ENCODE peak calls at places on chromosomes 5 and 9, in ten cellular contexts. One of them, this sample, is unnamed.

GRCh38 chr9:106726070-106726815 is 136.7 kb upstream of the ZNF462 start:
- DNase-seq in heart left ventricle: no peak
- DNase-seq in choroid plexus epithelial cell: peak; percentile 10
- DNase-seq in lower leg skin: no peak
- DNase-seq in endodermal cell: no peak
- DNase-seq in NCI-H2081: no peak
- DNase-seq in endothelial cell: no peak
- DNase-seq in H9: no peak
- DNase-seq in AG10803: no peak
- DNase-seq in activated CD4-positive, CD25-positive, alpha-beta regulatory T cell: no peak
- DNase-seq in this sample: no peak

GRCh38 chr9:109558718-109559151 is 60.6 kb upstream of the PTPN3 start:
- DNase-seq in endodermal cell: no peak
- DNase-seq in NCI-H2081: no peak
- DNase-seq in lower leg skin: no peak
- DNase-seq in AG10803: no peak
- DNase-seq in H9: no peak
- DNase-seq in activated CD4-positive, CD25-positive, alpha-beta regulatory T cell: no peak
- DNase-seq in heart left ventricle: no peak
- DNase-seq in choroid plexus epithelial cell: peak; percentile 17
- DNase-seq in endothelial cell: no peak
- DNase-seq in this sample: no peak

GRCh38 chr5:87141544-87141943 is 126.1 kb upstream of the RASA1 start:
- DNase-seq in endothelial cell: no peak
- DNase-seq in lower leg skin: no peak
- DNase-seq in endodermal cell: no peak
- DNase-seq in AG10803: no peak
- DNase-seq in activated CD4-positive, CD25-positive, alpha-beta regulatory T cell: no peak
- DNase-seq in heart left ventricle: no peak
- DNase-seq in choroid plexus epithelial cell: no peak
- DNase-seq in H9: no peak
- DNase-seq in NCI-H2081: no peak
- DNase-seq in this sample: no peak

GRCh38 chr5:14112998-14113652 is 30.0 kb upstream of the TRIO start:
- DNase-seq in heart left ventricle: no peak
- DNase-seq in choroid plexus epithelial cell: no peak
- DNase-seq in endodermal cell: no peak
- DNase-seq in H9: no peak
- DNase-seq in NCI-H2081: no peak
- DNase-seq in lower leg skin: no peak
- DNase-seq in endothelial cell: no peak
- DNase-seq in AG10803: no peak
- DNase-seq in activated CD4-positive, CD25-positive, alpha-beta regulatory T cell: no peak
- DNase-seq in this sample: no peak

GRCh38 chr9:78031271-78031825 is at the start of gene GNAQ:
- DNase-seq in choroid plexus epithelial cell: no peak
- DNase-seq in endothelial cell: peak; percentile 54
- DNase-seq in heart left ventricle: peak; percentile 72
- DNase-seq in lower leg skin: no peak
- DNase-seq in H9: no peak
- DNase-seq in endodermal cell: peak; percentile 81
- DNase-seq in NCI-H2081: no peak
- DNase-seq in AG10803: no peak
- DNase-seq in activated CD4-positive, CD25-positive, alpha-beta regulatory T cell: peak; percentile 7
- DNase-seq in this sample: no peak

GRCh38 chr9:6096821-6097220 is 81.4 kb upstream of the RANBP6 start:
- DNase-seq in heart left ventricle: no peak
- DNase-seq in activated CD4-positive, CD25-positive, alpha-beta regulatory T cell: no peak
- DNase-seq in choroid plexus epithelial cell: peak; percentile 62
- DNase-seq in endothelial cell: no peak
- DNase-seq in lower leg skin: no peak
- DNase-seq in AG10803: peak; percentile 76
- DNase-seq in H9: no peak
- DNase-seq in endodermal cell: no peak
- DNase-seq in NCI-H2081: no peak
- DNase-seq in this sample: no peak

GRCh38 chr9:127987103-127987614 is 6.4 kb upstream of the EEIG1 start:
- DNase-seq in AG10803: peak; percentile 39
- DNase-seq in H9: no peak
- DNase-seq in heart left ventricle: peak; percentile 79
- DNase-seq in NCI-H2081: no peak
- DNase-seq in endodermal cell: peak; percentile 38
- DNase-seq in lower leg skin: no peak
- DNase-seq in choroid plexus epithelial cell: no peak
- DNase-seq in activated CD4-positive, CD25-positive, alpha-beta regulatory T cell: no peak
- DNase-seq in endothelial cell: no peak
- DNase-seq in this sample: no peak

GRCh38 chr5:133754575-133755169 is 142.3 kb upstream of the FSTL4 start:
- DNase-seq in endodermal cell: peak; percentile 86
- DNase-seq in activated CD4-positive, CD25-positive, alpha-beta regulatory T cell: no peak
- DNase-seq in heart left ventricle: no peak
- DNase-seq in H9: peak; percentile 52
- DNase-seq in choroid plexus epithelial cell: peak; percentile 66
- DNase-seq in endothelial cell: peak; percentile 60
- DNase-seq in NCI-H2081: no peak
- DNase-seq in lower leg skin: no peak
- DNase-seq in AG10803: peak; percentile 21
- DNase-seq in this sample: peak; percentile 13

GRCh38 chr5:156778139-156778696 is 71.9 kb upstream of the PPP1R2B start:
- DNase-seq in NCI-H2081: no peak
- DNase-seq in lower leg skin: no peak
- DNase-seq in endothelial cell: no peak
- DNase-seq in AG10803: no peak
- DNase-seq in heart left ventricle: no peak
- DNase-seq in endodermal cell: no peak
- DNase-seq in activated CD4-positive, CD25-positive, alpha-beta regulatory T cell: no peak
- DNase-seq in H9: no peak
- DNase-seq in choroid plexus epithelial cell: no peak
- DNase-seq in this sample: no peak

GRCh38 chr5:142484821-142485387 is 160.1 kb upstream of the SPRY4 start:
- DNase-seq in endothelial cell: no peak
- DNase-seq in AG10803: peak; percentile 31
- DNase-seq in H9: no peak
- DNase-seq in choroid plexus epithelial cell: no peak
- DNase-seq in heart left ventricle: no peak
- DNase-seq in NCI-H2081: no peak
- DNase-seq in endodermal cell: no peak
- DNase-seq in activated CD4-positive, CD25-positive, alpha-beta regulatory T cell: no peak
- DNase-seq in lower leg skin: no peak
- DNase-seq in this sample: no peak

GRCh38 chr5:135304352-135305221 is 94.4 kb downstream of the MACROH2A1 start:
- DNase-seq in choroid plexus epithelial cell: peak; percentile 60
- DNase-seq in H9: no peak
- DNase-seq in lower leg skin: no peak
- DNase-seq in endothelial cell: no peak
- DNase-seq in AG10803: no peak
- DNase-seq in heart left ventricle: no peak
- DNase-seq in activated CD4-positive, CD25-positive, alpha-beta regulatory T cell: no peak
- DNase-seq in endodermal cell: peak; percentile 45
- DNase-seq in NCI-H2081: no peak
- DNase-seq in this sample: no peak

GRCh38 chr5:59099270-59099994 is 516.6 kb downstream of the RAB3C start:
- DNase-seq in H9: no peak
- DNase-seq in heart left ventricle: no peak
- DNase-seq in activated CD4-positive, CD25-positive, alpha-beta regulatory T cell: no peak
- DNase-seq in endodermal cell: no peak
- DNase-seq in choroid plexus epithelial cell: peak; percentile 95
- DNase-seq in lower leg skin: no peak
- DNase-seq in NCI-H2081: no peak
- DNase-seq in AG10803: peak; percentile 61
- DNase-seq in endothelial cell: no peak
- DNase-seq in this sample: no peak

GRCh38 chr5:7214906-7215416 is 181.0 kb upstream of the ADCY2 start:
- DNase-seq in NCI-H2081: no peak
- DNase-seq in choroid plexus epithelial cell: no peak
- DNase-seq in lower leg skin: no peak
- DNase-seq in AG10803: no peak
- DNase-seq in activated CD4-positive, CD25-positive, alpha-beta regulatory T cell: no peak
- DNase-seq in endodermal cell: no peak
- DNase-seq in H9: no peak
- DNase-seq in endothelial cell: no peak
- DNase-seq in heart left ventricle: no peak
- DNase-seq in this sample: no peak

GRCh38 chr9:72661401-72662135 is 140.2 kb downstream of the TMC1 start:
- DNase-seq in activated CD4-positive, CD25-positive, alpha-beta regulatory T cell: no peak
- DNase-seq in NCI-H2081: no peak
- DNase-seq in endodermal cell: no peak
- DNase-seq in AG10803: peak; percentile 75
- DNase-seq in H9: no peak
- DNase-seq in lower leg skin: no peak
- DNase-seq in heart left ventricle: no peak
- DNase-seq in choroid plexus epithelial cell: peak; percentile 36
- DNase-seq in endothelial cell: no peak
- DNase-seq in this sample: no peak

GRCh38 chr5:108381034-108381954 is 604 bp downstream of the FBXL17 start:
- DNase-seq in lower leg skin: peak; percentile 58
- DNase-seq in endothelial cell: peak; percentile 63
- DNase-seq in activated CD4-positive, CD25-positive, alpha-beta regulatory T cell: peak; percentile 59
- DNase-seq in heart left ventricle: peak; percentile 92
- DNase-seq in AG10803: peak; percentile 66
- DNase-seq in endodermal cell: peak; percentile 85
- DNase-seq in H9: no peak
- DNase-seq in NCI-H2081: peak; percentile 45
- DNase-seq in choroid plexus epithelial cell: peak; percentile 73
- DNase-seq in this sample: peak; percentile 83

GRCh38 chr5:10701567-10702039 is 59.4 kb downstream of the DAP start:
- DNase-seq in AG10803: peak; percentile 47
- DNase-seq in endodermal cell: peak; percentile 78
- DNase-seq in endothelial cell: peak; percentile 69
- DNase-seq in lower leg skin: no peak
- DNase-seq in choroid plexus epithelial cell: peak; percentile 75
- DNase-seq in heart left ventricle: no peak
- DNase-seq in H9: no peak
- DNase-seq in activated CD4-positive, CD25-positive, alpha-beta regulatory T cell: no peak
- DNase-seq in NCI-H2081: peak; percentile 54
- DNase-seq in this sample: peak; percentile 54

GRCh38 chr9:124190761-124191160 is 67.0 kb upstream of the NEK6 start:
- DNase-seq in AG10803: no peak
- DNase-seq in activated CD4-positive, CD25-positive, alpha-beta regulatory T cell: no peak
- DNase-seq in heart left ventricle: no peak
- DNase-seq in lower leg skin: no peak
- DNase-seq in endodermal cell: no peak
- DNase-seq in endothelial cell: no peak
- DNase-seq in choroid plexus epithelial cell: no peak
- DNase-seq in NCI-H2081: no peak
- DNase-seq in H9: no peak
- DNase-seq in this sample: no peak

GRCh38 chr5:144422025-144422424 is 251.4 kb downstream of the KCTD16 start:
- DNase-seq in AG10803: no peak
- DNase-seq in heart left ventricle: no peak
- DNase-seq in endothelial cell: no peak
- DNase-seq in NCI-H2081: no peak
- DNase-seq in activated CD4-positive, CD25-positive, alpha-beta regulatory T cell: no peak
- DNase-seq in H9: no peak
- DNase-seq in lower leg skin: no peak
- DNase-seq in choroid plexus epithelial cell: no peak
- DNase-seq in endodermal cell: no peak
- DNase-seq in this sample: no peak

This sample was measured in NCI-H1417.